ENCODE peak calls at places on chromosomes 3 and 15, in five cellular contexts. O, Q, T, D and X are unnamed samples.

GRCh38 chr15:74954515-74954914 is 2.1 kb downstream of the RPP25 start:
- DNase-seq in O (no peak), Q (no peak), T (no peak), D (no peak), X (no peak)

GRCh38 chr15:80684697-80685096 is 10.4 kb upstream of the ABHD17C start:
- DNase-seq in O (no peak), Q (no peak), T (no peak), D (no peak), X (no peak)

GRCh38 chr3:30166535-30166934 is 439.9 kb upstream of the TGFBR2 start:
- DNase-seq in O (no peak), Q (no peak), T (no peak), D (no peak), X (no peak)

GRCh38 chr3:65033577-65033976 is 345.8 kb upstream of the ADAMTS9 start:
- DNase-seq in O (no peak), Q (no peak), T (no peak), D (no peak), X (no peak)

GRCh38 chr3:170728181-170728580 is 141.8 kb downstream of the RPL22L1 start:
- DNase-seq in O (no peak), Q (no peak), T (no peak), D (no peak), X (no peak)

GRCh38 chr3:111027868-111028267 is 43.7 kb upstream of the NECTIN3 start:
- DNase-seq in O (no peak), Q (no peak), T (no peak), D (no peak), X (no peak)

GRCh38 chr15:63276342-63277043 is 912 bp upstream of the APH1B start:
- DNase-seq in O (no peak), Q (no peak), T (no peak), D (no peak), X (no peak)

GRCh38 chr3:42742259-42742658 is 30.8 kb downstream of the CCDC13 start:
- DNase-seq in O (no peak), Q (no peak), T (no peak), D (no peak), X (no peak)

GRCh38 chr3:194985031-194985578 is 285.9 kb downstream of the XXYLT1 start:
- DNase-seq in O (no peak), Q (no peak), T (no peak), D (no peak), X (no peak)

GRCh38 chr3:481680-482079 is 285.1 kb downstream of the CHL1 start:
- DNase-seq in O (no peak), Q (no peak), T (no peak), D (no peak), X (no peak)

GRCh38 chr3:77795013-77795412 is 755.1 kb downstream of the ROBO2 start:
- DNase-seq in O (no peak), Q (no peak), T (no peak), D (no peak), X (no peak)

GRCh38 chr15:79967331-79968182 is 3.4 kb downstream of the BCL2A1 start:
- DNase-seq in O (no peak), Q (no peak), T (no peak), D (no peak), X (no peak)

GRCh38 chr15:64071931-64072765 is 21.5 kb downstream of the CIAO2A start:
- DNase-seq in O (no peak), Q (no peak), T (no peak), D (no peak), X (no peak)

GRCh38 chr3:151299006-151299405 is 17.6 kb downstream of the GPR87 start:
- DNase-seq in O (no peak), Q (no peak), T (no peak), D (no peak), X (no peak)

GRCh38 chr3:134494539-134494938 is 8.7 kb downstream of the CEP63 start:
- DNase-seq in O (no peak), Q (no peak), T (no peak), D (no peak), X (no peak)

GRCh38 chr3:195410546-195410945 is 32.3 kb downstream of the ACAP2 start:
- DNase-seq in O (no peak), Q (no peak), T (no peak), D (no peak), X (no peak)

GRCh38 chr3:119331661-119332060 is 37.5 kb downstream of the ARHGAP31 start:
- DNase-seq in O (no peak), Q (no peak), T (no peak), D (no peak), X (no peak)

GRCh38 chr3:60636846-60637245 is 614.4 kb downstream of the FHIT start:
- DNase-seq in O (no peak), Q (peak; percentile 71), T (no peak), D (no peak), X (no peak)

GRCh38 chr3:111732248-111732879 is 126.7 kb upstream of the PHLDB2 start:
- DNase-seq in O (no peak), Q (no peak), T (no peak), D (no peak), X (no peak)

GRCh38 chr3:71160800-71161546 is 422.6 kb downstream of the FOXP1 start:
- DNase-seq in O (no peak), Q (no peak), T (no peak), D (no peak), X (no peak)

GRCh38 chr3:169604118-169604517 is 59.4 kb downstream of the MECOM start:
- DNase-seq in O (no peak), Q (no peak), T (no peak), D (no peak), X (no peak)

GRCh38 chr3:186589115-186589514 is 18.6 kb downstream of the DNAJB11 start:
- DNase-seq in O (no peak), Q (no peak), T (no peak), D (no peak), X (no peak)

GRCh38 chr15:45704329-45705249 is 69.8 kb downstream of the SQOR start:
- DNase-seq in O (no peak), Q (peak; percentile 13), T (no peak), D (peak; percentile 26), X (no peak)

GRCh38 chr15:70132148-70132547 is 34.4 kb upstream of the TLE3 start:
- DNase-seq in O (no peak), Q (no peak), T (no peak), D (no peak), X (no peak)

GRCh38 chr3:167814441-167814951 is 79.0 kb downstream of the SERPINI1 start:
- DNase-seq in O (no peak), Q (no peak), T (peak; percentile 79), D (no peak), X (no peak)

GRCh38 chr15:25439456-25439836 is 622 bp upstream of the UBE3A start:
- DNase-seq in O (no peak), Q (peak; percentile 2), T (peak; percentile 15), D (no peak), X (no peak)

GRCh38 chr3:3109407-3110298 is 521 bp downstream of the IL5RA start:
- DNase-seq in O (no peak), Q (no peak), T (no peak), D (no peak), X (no peak)

GRCh38 chr3:150319900-150320299 is 88.2 kb upstream of the TSC22D2 start:
- DNase-seq in O (no peak), Q (no peak), T (peak; percentile 67), D (no peak), X (no peak)

GRCh38 chr3:96548073-96548472 is 266.3 kb upstream of the EPHA6 start:
- DNase-seq in O (no peak), Q (no peak), T (no peak), D (no peak), X (no peak)

GRCh38 chr3:177830411-177830849 is 633.1 kb upstream of the TBL1XR1 start:
- DNase-seq in O (no peak), Q (no peak), T (peak; percentile 53), D (no peak), X (no peak)

GRCh38 chr3:123342631-123343080 is 106.2 kb downstream of the ADCY5 start:
- DNase-seq in O (no peak), Q (no peak), T (no peak), D (no peak), X (no peak)